ENCODE peak calls at places on chromosomes 5 and 9, in six cellular contexts. W is GM23248, M is neural progenitor cell, Z is PC-3, X is endothelial cell of umbilical vein, D is mammary epithelial cell. F is an unnamed sample.

GRCh38 chr9:127815512-127816361 is 13.1 kb downstream of the FPGS start:
- DNase-seq in W (no peak), M (no peak), Z (no peak), X (no peak), D (no peak), F (no peak)

GRCh38 chr5:103122242-103122641 is 2.1 kb downstream of the PPIP5K2 start:
- DNase-seq in W (no peak), M (no peak), Z (no peak), X (no peak), D (no peak), F (no peak)

GRCh38 chr9:97860451-97861147 is 7.6 kb downstream of the FOXE1 start:
- DNase-seq in W (no peak), M (no peak), Z (no peak), X (no peak), D (no peak), F (no peak)

GRCh38 chr5:112548246-112548982 is 129.3 kb upstream of the EPB41L4A start:
- DNase-seq in W (peak), M (no peak), Z (peak), X (peak), D (peak), F (peak)

GRCh38 chr5:10563132-10563939 is 534 bp upstream of the ANKRD33B start:
- DNase-seq in W (peak), M (peak), Z (peak), X (no peak), D (peak), F (peak)

GRCh38 chr9:128558431-128559310 is 6.3 kb downstream of the SPTAN1 start:
- DNase-seq in W (peak), M (peak), Z (peak), X (peak), D (peak), F (peak)

GRCh38 chr9:105908069-105908468 is 213.7 kb downstream of the TMEM38B start:
- DNase-seq in W (no peak), M (no peak), Z (peak), X (no peak), D (peak), F (no peak)

GRCh38 chr5:156913719-156914370 is 49.2 kb downstream of the TIMD4 start:
- DNase-seq in W (no peak), M (peak), Z (no peak), X (no peak), D (no peak), F (no peak)

GRCh38 chr9:99357575-99357974 is 135.5 kb downstream of the SEC61B start:
- DNase-seq in W (peak), M (no peak), Z (no peak), X (no peak), D (no peak), F (peak)

GRCh38 chr9:127809562-127810377 is 7.1 kb downstream of the FPGS start:
- DNase-seq in W (peak), M (peak), Z (no peak), X (no peak), D (peak), F (peak)

GRCh38 chr5:67404261-67405100 is 207.9 kb upstream of the CD180 start:
- DNase-seq in W (peak), M (no peak), Z (peak), X (peak), D (peak), F (peak)

GRCh38 chr5:66039701-66040100 is 104.4 kb upstream of the SREK1 start:
- DNase-seq in W (no peak), M (no peak), Z (no peak), X (no peak), D (no peak), F (no peak)

GRCh38 chr9:133027134-133027533 is 3.7 kb upstream of the GTF3C5 start:
- DNase-seq in W (no peak), M (no peak), Z (no peak), X (no peak), D (no peak), F (no peak)

GRCh38 chr9:90860826-90861225 is 59.2 kb downstream of the SYK start:
- DNase-seq in W (no peak), M (no peak), Z (no peak), X (no peak), D (no peak), F (no peak)

GRCh38 chr5:141351591-141351990 is 1.7 kb downstream of the PCDHGB1 start:
- DNase-seq in W (no peak), M (no peak), Z (no peak), X (no peak), D (no peak), F (no peak)

GRCh38 chr9:68500457-68501158 is 40.1 kb downstream of the TMEM252 start:
- DNase-seq in W (peak), M (no peak), Z (peak), X (no peak), D (no peak), F (peak)

GRCh38 chr5:17808566-17808965 is 174.3 kb downstream of the TAF11L14 start:
- DNase-seq in W (no peak), M (no peak), Z (no peak), X (no peak), D (no peak), F (no peak)

DNA sequence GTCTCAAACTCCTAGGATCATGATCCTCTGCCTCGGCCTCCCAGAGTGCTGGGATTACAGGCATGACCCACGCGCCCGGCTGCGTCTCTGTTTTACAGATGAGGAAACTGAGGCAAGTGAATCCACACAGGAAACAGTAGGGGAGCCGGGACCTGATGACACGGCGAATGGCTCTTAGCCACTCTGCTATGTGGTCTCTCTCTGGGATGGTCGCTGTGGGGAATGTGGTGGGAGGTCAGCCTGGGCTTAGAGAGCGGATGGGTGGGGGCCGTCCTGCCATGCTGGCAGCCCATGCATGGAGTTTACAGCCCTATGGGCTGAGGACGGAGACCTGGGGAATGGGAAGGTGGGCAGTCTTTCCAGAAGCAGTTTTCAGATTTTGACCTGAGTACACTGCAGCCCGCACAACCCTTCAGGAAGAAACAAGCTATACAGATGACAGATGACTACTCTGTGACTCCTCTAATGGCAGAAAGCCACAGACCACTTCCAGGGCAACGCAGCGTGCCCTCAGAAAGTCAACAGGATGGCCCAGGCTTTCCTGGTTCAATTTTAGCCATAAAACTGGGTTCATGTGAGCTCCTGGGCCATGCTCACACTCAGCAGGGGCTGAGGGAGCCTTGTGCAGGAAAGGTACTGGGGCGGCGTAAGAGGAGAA is 136.1 kb upstream of the RAPGEF1 start:
- DNase-seq in W (peak), M (no peak), Z (peak), X (no peak), D (peak), F (peak)
- H3K9ac ChIP-seq in W (no peak), M (no peak), Z (no peak), X (no peak), D (no peak), F (no peak)

GRCh38 chr5:159104759-159105317 is 5.1 kb upstream of the EBF1 start:
- DNase-seq in W (no peak), M (peak), Z (no peak), X (no peak), D (no peak), F (no peak)
- TF ChIP-seq EZH2 in W (no peak), M (peak), Z (no peak), X (peak), D (no peak), F (no peak)

GRCh38 chr5:957730-958485 is 50.7 kb upstream of the NKD2 start:
- DNase-seq in W (peak), M (no peak), Z (peak), X (peak), D (no peak), F (peak)

GRCh38 chr5:953535-954449 is 54.8 kb upstream of the NKD2 start:
- DNase-seq in W (no peak), M (no peak), Z (no peak), X (no peak), D (no peak), F (no peak)

GRCh38 chr5:956941-957729 is 51.5 kb upstream of the NKD2 start:
- DNase-seq in W (peak), M (peak), Z (peak), X (peak), D (peak), F (peak)

GRCh38 chr5:958701-959571 is 49.7 kb upstream of the NKD2 start:
- DNase-seq in W (peak), M (no peak), Z (peak), X (no peak), D (peak), F (peak)

GRCh38 chr5:956178-956761 is 52.3 kb upstream of the NKD2 start:
- DNase-seq in W (no peak), M (no peak), Z (no peak), X (no peak), D (no peak), F (no peak)
- H3K4me2 ChIP-seq in W (peak), M (no peak), Z (no peak), X (no peak), D (peak), F (peak)

GRCh38 chr5:38364825-38365224 is 106.5 kb downstream of the EGFLAM start:
- DNase-seq in W (no peak), M (no peak), Z (no peak), X (no peak), D (no peak), F (no peak)
- H3K9ac ChIP-seq in W (no peak), M (no peak), Z (no peak), X (no peak), D (no peak), F (no peak)

GRCh38 chr5:95620030-95620869 is at the start of gene GPR150:
- DNase-seq in W (peak), M (peak), Z (peak), X (peak), D (peak), F (no peak)
- TF ChIP-seq EZH2 in W (no peak), M (peak), Z (no peak), X (no peak), D (no peak), F (no peak)

DNA sequence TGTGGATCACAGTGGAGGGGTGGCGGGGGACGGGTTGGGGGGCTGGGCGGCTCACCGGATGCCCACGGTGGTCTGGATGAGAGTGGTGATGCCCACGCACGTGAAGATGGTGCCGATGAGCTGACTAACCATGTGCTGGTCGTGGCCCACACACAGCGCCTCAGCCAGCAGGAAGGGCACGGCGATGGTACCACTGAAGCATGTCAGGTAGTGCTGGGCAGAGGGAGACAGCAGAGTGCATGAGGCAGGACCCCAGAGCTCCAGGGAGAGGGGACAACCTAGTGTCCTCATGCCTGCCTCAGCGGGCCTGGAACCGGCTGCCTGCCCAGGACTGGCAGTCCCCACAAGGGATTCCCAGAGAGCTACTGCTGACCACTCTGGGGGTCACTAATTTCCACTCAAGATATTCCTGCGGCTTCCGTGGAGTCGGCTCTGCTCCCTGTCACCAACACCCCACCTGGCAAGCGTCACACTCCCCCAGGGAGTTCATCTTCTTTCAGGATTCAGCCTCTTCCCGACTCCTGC is 1.2 kb downstream of the SLC23A1 start:
- DNase-seq in W (no peak), M (no peak), Z (no peak), X (no peak), D (no peak), F (no peak)
- H3K4me2 ChIP-seq in W (no peak), M (no peak), Z (no peak), X (no peak), D (no peak), F (no peak)

GRCh38 chr5:126433708-126434107 is 10.5 kb downstream of the GRAMD2B start:
- DNase-seq in W (peak), M (no peak), Z (no peak), X (no peak), D (peak), F (peak)
- H3K9ac ChIP-seq in W (peak), M (no peak), Z (no peak), X (no peak), D (no peak), F (no peak)

GRCh38 chr5:64165500-64166200 is at the start of gene RNF180:
- DNase-seq in W (peak), M (peak), Z (peak), X (peak), D (peak), F (peak)
- TF ChIP-seq EZH2 in W (no peak), M (peak), Z (no peak), X (peak), D (no peak), F (no peak)

DNA sequence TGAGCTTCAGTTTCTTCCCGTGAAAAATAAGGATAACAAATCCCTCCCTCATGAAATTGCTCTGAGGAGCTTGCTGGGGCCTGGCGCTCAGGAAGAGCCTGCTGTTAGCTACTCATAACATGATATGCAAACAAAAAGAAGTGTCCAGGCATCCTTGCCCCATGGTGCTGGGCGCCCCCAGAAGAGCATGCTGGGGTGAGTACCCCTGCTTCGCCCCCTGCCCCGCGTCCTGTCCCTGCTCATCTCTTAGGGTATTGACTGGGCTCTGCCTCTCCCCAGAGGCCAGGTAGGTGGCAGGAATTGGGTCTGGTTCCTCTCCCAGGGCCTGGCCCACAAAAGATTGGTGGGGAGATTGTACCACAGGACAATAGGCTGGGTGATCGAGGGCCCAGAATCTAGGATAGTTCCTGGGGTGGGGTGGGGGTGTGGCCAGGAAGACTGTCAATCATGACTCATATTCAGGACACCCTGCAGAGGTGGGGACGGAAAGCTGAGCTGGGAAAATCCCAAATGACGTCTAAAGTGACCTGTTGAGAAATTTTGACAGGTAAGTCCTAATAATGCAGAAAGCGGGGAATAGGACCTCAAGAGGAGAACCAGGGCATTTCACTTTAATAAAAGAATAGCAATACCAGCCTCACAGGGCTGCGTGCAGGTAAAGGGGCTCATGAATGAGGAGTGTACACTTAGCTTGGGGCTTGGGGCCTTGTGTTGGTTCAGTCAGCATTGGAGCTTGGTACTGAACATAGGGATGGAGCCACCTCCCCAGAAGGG is 8.9 kb downstream of the PITX1 start:
- DNase-seq in W (no peak), M (no peak), Z (peak), X (no peak), D (peak), F (no peak)
- H3K4me2 ChIP-seq in W (no peak), M (no peak), Z (no peak), X (no peak), D (no peak), F (no peak)

DNA sequence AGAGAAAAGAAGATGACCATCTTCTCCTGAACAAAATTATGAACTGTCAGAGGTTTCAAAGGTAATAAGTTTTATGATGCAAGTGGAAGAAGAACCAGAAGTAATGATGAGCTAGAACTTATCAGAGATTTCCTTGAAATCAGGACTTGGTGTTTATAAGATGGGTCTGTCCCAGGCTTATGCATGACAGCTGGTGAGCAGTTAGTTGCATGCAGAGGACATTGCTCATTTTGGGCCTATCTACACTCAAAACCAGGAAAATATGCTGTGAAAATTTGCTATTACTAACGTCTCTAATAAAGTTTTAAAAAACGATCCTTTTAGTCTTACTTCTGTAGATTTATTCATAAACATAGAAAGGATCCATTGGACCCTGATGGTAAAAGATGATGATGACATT is 6.6 kb upstream of the STC2 start:
- DNase-seq in W (peak), M (no peak), Z (peak), X (no peak), D (no peak), F (no peak)
- H3K9ac ChIP-seq in W (peak), M (no peak), Z (no peak), X (no peak), D (no peak), F (no peak)